ENCODE peak calls at places on chromosome 1, in nine cellular contexts. Z, R, C, J, U, P, W, G and O are unnamed samples. For H3K4me1, the result is how much of the 10 kb centered on the place peaks cover.

GRCh38 chr1:97050501-97050900 is 328.9 kb downstream of the PTBP2 start:
- DNase-seq in Z (peak), R (no peak), C (no peak), J (no peak), U (no peak), P (peak), W (peak), G (no peak), O (no peak)

GRCh38 chr1:228876187-228876586 is 140.9 kb downstream of the RHOU start:
- DNase-seq in Z (no peak), R (no peak), C (no peak), J (no peak), U (no peak), P (no peak), W (no peak), G (no peak), O (no peak)

GRCh38 chr1:116910379-116911165 is 856 bp downstream of the PTGFRN start:
- DNase-seq in Z (peak), R (peak), C (peak), J (peak), U (peak), P (no peak), W (no peak), G (peak), O (peak)

GRCh38 chr1:30888391-30888790 is 20.2 kb downstream of the SDC3 start:
- DNase-seq in Z (no peak), R (peak), C (peak), J (peak), U (no peak), P (no peak), W (peak), G (peak), O (no peak)

GRCh38 chr1:231206856-231207255 is 34.2 kb upstream of the GNPAT start:
- DNase-seq in Z (no peak), R (no peak), C (no peak), J (no peak), U (no peak), P (no peak), W (no peak), G (no peak), O (no peak)

GRCh38 chr1:2179283-2180013 is 15.1 kb downstream of the FAAP20 start:
- DNase-seq in Z (no peak), R (no peak), C (no peak), J (no peak), U (no peak), P (no peak), W (no peak), G (no peak), O (no peak)

GRCh38 chr1:36166938-36167910 is 11.3 kb downstream of the MAP7D1 start:
- DNase-seq in Z (no peak), R (peak), C (no peak), J (no peak), U (no peak), P (no peak), W (peak), G (no peak), O (no peak)

GRCh38 chr1:180188103-180188506 is 33.4 kb downstream of the QSOX1 start:
- DNase-seq in Z (peak), R (peak), C (peak), J (peak), U (no peak), P (peak), W (peak), G (peak), O (no peak)

GRCh38 chr1:55974714-55975441 is 604.5 kb downstream of the PLPP3 start:
- DNase-seq in Z (no peak), R (no peak), C (no peak), J (no peak), U (no peak), P (no peak), W (peak), G (no peak), O (no peak)

DNA sequence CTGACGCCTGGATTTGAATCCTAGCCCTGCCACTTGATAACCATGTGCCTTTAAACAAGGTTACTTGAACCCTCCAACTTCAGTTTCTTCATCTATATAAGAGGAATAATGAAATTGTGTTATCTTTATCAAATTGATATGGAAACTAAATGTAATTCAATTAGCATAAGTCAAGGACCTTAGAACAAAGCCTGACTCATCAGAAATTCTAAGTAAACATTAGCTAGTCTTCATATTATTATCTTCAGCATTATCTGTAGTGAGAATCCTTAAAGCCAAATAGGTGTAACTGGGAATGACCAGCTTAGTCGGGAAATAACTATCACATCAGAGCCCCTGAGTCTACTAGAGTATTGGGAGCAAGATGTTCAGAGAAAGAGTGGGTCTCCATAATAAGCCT is 6.6 kb downstream of the SELL start:
- DNase-seq in Z (no peak), R (no peak), C (no peak), J (no peak), U (no peak), P (no peak), W (no peak), G (no peak), O (no peak)
- H3K4me1 ChIP-seq in Z (under half), R (under half), C (under half), J (under half), U (under half), P (under half), W (under half), G (under half), O (half or more)

GRCh38 chr1:66352783-66353182 is 181.2 kb upstream of the SGIP1 start:
- DNase-seq in Z (no peak), R (no peak), C (no peak), J (no peak), U (no peak), P (no peak), W (no peak), G (no peak), O (no peak)

GRCh38 chr1:66351474-66351873 is 182.5 kb upstream of the SGIP1 start:
- DNase-seq in Z (no peak), R (no peak), C (no peak), J (no peak), U (no peak), P (no peak), W (no peak), G (no peak), O (no peak)

GRCh38 chr1:66350001-66350547 is 183.9 kb upstream of the SGIP1 start:
- DNase-seq in Z (no peak), R (no peak), C (peak), J (peak), U (peak), P (peak), W (no peak), G (no peak), O (peak)

GRCh38 chr1:66353207-66353606 is 180.7 kb upstream of the SGIP1 start:
- DNase-seq in Z (no peak), R (no peak), C (peak), J (no peak), U (no peak), P (no peak), W (no peak), G (no peak), O (no peak)

GRCh38 chr1:66351913-66352312 is 182.0 kb upstream of the SGIP1 start:
- DNase-seq in Z (no peak), R (no peak), C (no peak), J (no peak), U (no peak), P (no peak), W (no peak), G (no peak), O (peak)
- H3K27ac ChIP-seq in Z (no peak), R (peak), C (peak), J (peak), U (peak), P (no peak), W (no peak), G (no peak), O (peak)

DNA sequence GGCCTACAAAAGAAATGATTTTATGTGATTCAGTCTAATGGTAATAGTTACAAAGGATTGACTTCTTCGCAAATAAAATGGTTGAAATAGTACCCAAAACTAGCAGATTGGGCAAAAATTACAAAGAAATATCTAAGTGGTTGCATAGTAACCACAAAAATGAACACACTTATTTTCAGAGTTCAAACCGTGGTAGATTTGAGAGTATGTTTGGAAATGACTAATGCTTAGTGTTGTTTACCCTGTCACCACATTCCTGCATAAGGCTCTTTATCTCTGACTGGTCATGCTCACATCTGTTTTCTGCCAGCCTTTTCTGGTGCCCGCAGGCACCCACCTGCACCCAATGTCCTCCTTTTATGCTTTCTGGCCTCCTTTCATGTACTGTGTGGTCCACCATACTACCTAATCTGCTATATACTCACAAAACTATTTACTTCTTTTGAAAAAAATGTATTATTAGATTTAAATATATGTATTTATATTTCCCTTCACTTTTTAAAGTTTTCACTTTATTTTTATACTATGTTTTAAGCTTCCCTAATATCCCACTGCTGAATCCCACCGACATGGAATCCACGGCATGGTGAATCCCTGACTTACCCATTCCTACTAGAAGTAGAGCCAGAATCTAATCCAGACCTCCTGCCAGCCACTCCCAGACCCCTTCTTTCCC is 30.3 kb downstream of the PTPRC start:
- DNase-seq in Z (peak), R (no peak), C (no peak), J (no peak), U (no peak), P (no peak), W (peak), G (no peak), O (peak)
- H3K4me1 ChIP-seq in Z (under half), R (under half), C (under half), J (under half), U (under half), P (half or more), W (under half), G (under half), O (half or more)

GRCh38 chr1:17572264-17572985 is 32.9 kb downstream of the ARHGEF10L start:
- DNase-seq in Z (no peak), R (no peak), C (no peak), J (no peak), U (no peak), P (peak), W (no peak), G (no peak), O (no peak)
- H3K27ac ChIP-seq in Z (no peak), R (peak), C (peak), J (peak), U (no peak), P (no peak), W (no peak), G (peak), O (no peak)

GRCh38 chr1:156500847-156501686 is 492 bp upstream of the MEF2D start:
- DNase-seq in Z (peak), R (peak), C (peak), J (peak), U (peak), P (peak), W (peak), G (peak), O (peak)

GRCh38 chr1:156503672-156504055 is 3.1 kb upstream of the MEF2D start:
- DNase-seq in Z (no peak), R (no peak), C (no peak), J (no peak), U (no peak), P (no peak), W (no peak), G (no peak), O (no peak)

GRCh38 chr1:156500578-156500846 is at the start of gene MEF2D:
- DNase-seq in Z (no peak), R (peak), C (no peak), J (no peak), U (no peak), P (no peak), W (no peak), G (no peak), O (no peak)

GRCh38 chr1:156502749-156503671 is 2.4 kb upstream of the MEF2D start:
- DNase-seq in Z (no peak), R (peak), C (peak), J (peak), U (peak), P (peak), W (peak), G (peak), O (no peak)

GRCh38 chr1:156502396-156502748 is 1.8 kb upstream of the MEF2D start:
- DNase-seq in Z (no peak), R (no peak), C (no peak), J (no peak), U (no peak), P (peak), W (no peak), G (no peak), O (no peak)
- H3K4me1 ChIP-seq in Z (under half), R (half or more), C (under half), J (half or more), U (half or more), P (half or more), W (half or more), G (half or more), O (half or more)

DNA sequence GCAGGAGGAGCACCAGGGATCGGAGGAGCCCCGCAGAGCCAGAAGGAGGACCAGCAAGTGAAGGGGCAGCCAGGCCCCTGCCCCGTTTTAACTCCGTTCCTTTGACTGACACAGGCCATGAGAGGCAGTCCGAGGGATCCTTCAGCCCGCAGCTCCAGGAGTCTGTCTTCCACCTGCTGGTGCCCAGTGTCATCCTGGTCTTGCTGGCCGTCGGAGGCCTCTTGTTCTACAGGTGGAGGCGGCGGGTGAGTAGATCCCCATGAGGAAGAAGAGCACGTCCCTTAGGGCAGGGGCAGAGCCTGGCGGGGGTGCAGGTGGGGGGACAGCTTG is 13.3 kb downstream of the CSF1 start:
- DNase-seq in Z (no peak), R (no peak), C (no peak), J (no peak), U (no peak), P (no peak), W (no peak), G (no peak), O (no peak)
- H3K27ac ChIP-seq in Z (no peak), R (no peak), C (no peak), J (no peak), U (peak), P (no peak), W (no peak), G (no peak), O (no peak)

DNA sequence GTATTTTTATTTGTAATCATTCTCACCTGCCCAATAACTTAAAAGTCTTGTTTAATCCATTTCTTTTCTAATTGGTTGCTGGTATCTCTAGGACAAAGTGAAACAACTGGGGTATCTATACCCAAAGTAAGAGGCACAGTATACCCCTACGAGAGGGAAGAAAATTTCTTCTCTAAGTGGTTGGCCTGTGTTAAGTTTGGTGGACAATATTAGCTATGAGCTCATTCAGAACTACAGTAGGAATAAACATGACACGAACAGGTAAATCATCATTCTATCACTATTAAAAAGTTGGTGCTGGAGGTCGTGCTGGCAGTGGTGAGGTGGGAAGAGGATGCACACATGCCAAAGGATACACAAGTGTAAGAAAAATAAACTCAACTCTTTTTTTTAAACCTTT is 99.6 kb downstream of the ZNF644 start:
- DNase-seq in Z (no peak), R (no peak), C (no peak), J (no peak), U (no peak), P (no peak), W (no peak), G (no peak), O (no peak)
- H3K4me1 ChIP-seq in Z (under half), R (under half), C (under half), J (under half), U (under half), P (under half), W (under half), G (under half), O (half or more)

GRCh38 chr1:226983247-226983997 is 43.3 kb downstream of the COQ8A start:
- DNase-seq in Z (no peak), R (no peak), C (no peak), J (no peak), U (no peak), P (no peak), W (no peak), G (no peak), O (no peak)
- H3K27ac ChIP-seq in Z (no peak), R (no peak), C (no peak), J (peak), U (no peak), P (no peak), W (no peak), G (no peak), O (no peak)

GRCh38 chr1:208160259-208160819 is 83.8 kb downstream of the PLXNA2 start:
- DNase-seq in Z (no peak), R (no peak), C (no peak), J (no peak), U (no peak), P (no peak), W (peak), G (no peak), O (no peak)

GRCh38 chr1:208159542-208160258 is 84.5 kb downstream of the PLXNA2 start:
- DNase-seq in Z (peak), R (no peak), C (no peak), J (no peak), U (no peak), P (no peak), W (peak), G (peak), O (no peak)

GRCh38 chr1:208157769-208158168 is 86.4 kb downstream of the PLXNA2 start:
- DNase-seq in Z (no peak), R (peak), C (no peak), J (no peak), U (no peak), P (no peak), W (no peak), G (no peak), O (no peak)

GRCh38 chr1:208161005-208161404 is 83.2 kb downstream of the PLXNA2 start:
- DNase-seq in Z (no peak), R (no peak), C (no peak), J (no peak), U (no peak), P (no peak), W (no peak), G (no peak), O (no peak)

DNA sequence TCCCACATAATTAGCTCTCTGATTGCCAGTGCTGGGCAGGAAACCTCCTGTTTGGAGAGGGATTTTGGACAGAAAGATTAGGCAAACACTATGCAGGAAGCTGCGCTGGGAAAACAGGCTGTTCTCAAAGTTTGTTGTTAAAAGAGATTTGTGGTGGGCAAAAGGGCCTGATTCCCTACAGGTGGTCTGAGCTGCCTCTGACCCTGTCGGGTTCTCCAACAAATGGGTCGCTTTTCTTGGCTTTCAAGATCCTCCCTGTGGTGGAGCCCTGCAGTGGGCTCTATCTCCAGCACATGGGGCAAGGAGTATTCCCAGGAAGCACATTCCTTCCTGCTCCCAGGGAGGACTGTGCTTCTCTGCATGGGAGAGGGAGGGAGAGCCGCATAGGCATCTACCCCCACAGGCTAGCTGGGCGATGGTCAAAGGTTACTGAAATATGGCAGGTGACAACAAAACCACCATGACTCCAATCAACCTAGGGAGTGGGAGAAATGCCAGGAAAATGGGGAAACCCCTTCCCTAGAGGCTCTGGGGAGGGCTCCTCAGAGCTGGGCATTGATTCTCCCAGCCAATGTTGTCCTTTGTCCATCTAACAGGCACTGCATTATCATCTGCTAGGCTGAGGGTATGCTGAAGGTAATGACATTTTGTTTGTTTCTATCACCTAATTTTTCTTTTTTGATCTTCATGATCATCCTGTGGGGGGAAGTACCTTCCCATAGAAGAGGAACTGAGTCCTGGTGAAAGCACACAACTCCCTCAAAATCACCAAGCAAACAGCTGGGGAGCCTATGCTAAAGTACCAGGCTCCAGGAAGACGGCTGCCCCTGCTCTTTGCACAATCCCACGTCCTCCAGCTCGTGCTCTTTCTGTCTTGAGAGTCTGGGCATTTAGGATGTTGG is 85.3 kb downstream of the PLXNA2 start:
- DNase-seq in Z (no peak), R (no peak), C (no peak), J (no peak), U (no peak), P (no peak), W (no peak), G (peak), O (no peak)
- H3K4me1 ChIP-seq in Z (half or more), R (half or more), C (under half), J (half or more), U (half or more), P (under half), W (under half), G (half or more), O (under half)